ENCODE peak calls at places on chromosomes 5 and 9, in nine cellular contexts. F, A, E, Q, X, Y, J, Z and I are unnamed samples.

GRCh38 chr5:145743396-145744061 is 91.6 kb downstream of the PRELID2 start:
- DNase-seq in F (no peak), A (no peak), E (no peak), Q (no peak), X (no peak), Y (no peak), J (no peak), Z (no peak), I (no peak)

GRCh38 chr9:19995619-19996018 is 206.8 kb upstream of the SLC24A2 start:
- DNase-seq in F (no peak), A (no peak), E (no peak), Q (no peak), X (no peak), Y (no peak), J (no peak), Z (no peak), I (no peak)

GRCh38 chr9:121286973-121287721 is 19.2 kb downstream of the GSN start:
- DNase-seq in F (peak), A (peak), E (peak), Q (no peak), X (peak), Y (peak), J (no peak), Z (peak), I (peak)

GRCh38 chr5:72117281-72117680 is 10.0 kb downstream of the MAP1B start:
- DNase-seq in F (no peak), A (no peak), E (no peak), Q (no peak), X (no peak), Y (no peak), J (no peak), Z (no peak), I (no peak)

GRCh38 chr5:54718647-54719046 is 201.1 kb downstream of the SNX18 start:
- DNase-seq in F (no peak), A (no peak), E (no peak), Q (no peak), X (no peak), Y (peak), J (peak), Z (no peak), I (peak)

GRCh38 chr5:179371681-179372675 is 26.7 kb upstream of the ADAMTS2 start:
- DNase-seq in F (no peak), A (no peak), E (peak), Q (no peak), X (no peak), Y (peak), J (peak), Z (peak), I (peak)

GRCh38 chr9:76441551-76442322 is 17.2 kb upstream of the GCNT1 start:
- DNase-seq in F (no peak), A (peak), E (no peak), Q (peak), X (no peak), Y (no peak), J (no peak), Z (no peak), I (no peak)

GRCh38 chr5:82092-82491 is 9.9 kb upstream of the PLEKHG4B start:
- DNase-seq in F (peak), A (peak), E (no peak), Q (peak), X (no peak), Y (no peak), J (no peak), Z (no peak), I (no peak)

GRCh38 chr9:17987174-17987573 is 408.3 kb downstream of the SH3GL2 start:
- DNase-seq in F (no peak), A (no peak), E (no peak), Q (no peak), X (no peak), Y (no peak), J (no peak), Z (no peak), I (no peak)

GRCh38 chr5:171992813-171993212 is 13.6 kb downstream of the FBXW11 start:
- DNase-seq in F (no peak), A (no peak), E (no peak), Q (no peak), X (no peak), Y (no peak), J (no peak), Z (no peak), I (no peak)

GRCh38 chr5:144121577-144121976 is 48.9 kb downstream of the YIPF5 start:
- DNase-seq in F (no peak), A (no peak), E (no peak), Q (no peak), X (no peak), Y (no peak), J (no peak), Z (no peak), I (no peak)

GRCh38 chr5:142246263-142246662 is 78.6 kb downstream of the SPRY4 start:
- DNase-seq in F (no peak), A (peak), E (no peak), Q (no peak), X (no peak), Y (peak), J (no peak), Z (no peak), I (no peak)

GRCh38 chr9:19787672-19788071 is 1.2 kb downstream of the SLC24A2 start:
- DNase-seq in F (no peak), A (no peak), E (no peak), Q (no peak), X (no peak), Y (no peak), J (no peak), Z (no peak), I (no peak)

GRCh38 chr9:98515506-98516204 is 193.1 kb downstream of the GABBR2 start:
- DNase-seq in F (no peak), A (no peak), E (no peak), Q (no peak), X (no peak), Y (no peak), J (no peak), Z (no peak), I (no peak)

GRCh38 chr5:42522783-42523182 is 99.5 kb downstream of the GHR start:
- DNase-seq in F (no peak), A (no peak), E (no peak), Q (no peak), X (no peak), Y (no peak), J (no peak), Z (no peak), I (no peak)